ENCODE peak calls at places on chromosomes 7 and 10, in eight cellular contexts. T is hepatocyte; Y is heart left ventricle; V is CD4-positive, alpha-beta T cell; H is aorta; A is transverse colon; D is MM.1S; P is neural progenitor cell. X is an unnamed sample.

GRCh38 chr10:60281331-60281730 is 108.3 kb downstream of the ANK3 start:
- DNase-seq in T (no peak), Y (no peak), V (no peak), H (no peak), A (no peak), D (no peak), P (no peak), X (no peak)

GRCh38 chr10:83908506-83908905 is 230.8 kb upstream of the GHITM start:
- DNase-seq in T (no peak), Y (no peak), V (no peak), H (no peak), A (no peak), D (peak), P (no peak), X (no peak)

GRCh38 chr7:50068850-50069551 is 24.0 kb downstream of the ZPBP start:
- DNase-seq in T (peak), Y (peak), V (peak), H (no peak), A (peak), D (peak), P (no peak), X (no peak)

GRCh38 chr10:104371753-104372152 is 18.1 kb downstream of the CFAP58 start:
- DNase-seq in T (no peak), Y (no peak), V (no peak), H (no peak), A (no peak), D (no peak), P (no peak), X (no peak)

GRCh38 chr10:107442035-107442505 is 277.6 kb upstream of the SORCS1 start:
- DNase-seq in T (no peak), Y (no peak), V (no peak), H (no peak), A (no peak), D (peak), P (no peak), X (peak)

GRCh38 chr7:97133166-97133565 is 15.7 kb downstream of the SDHAF3 start:
- DNase-seq in T (no peak), Y (no peak), V (no peak), H (no peak), A (no peak), D (no peak), P (peak), X (no peak)

GRCh38 chr7:158075633-158076001 is 512.0 kb downstream of the PTPRN2 start:
- DNase-seq in T (no peak), Y (no peak), V (no peak), H (no peak), A (no peak), D (no peak), P (no peak), X (no peak)

GRCh38 chr10:23293973-23294372 is 50.6 kb downstream of the C10orf67 start:
- DNase-seq in T (no peak), Y (no peak), V (no peak), H (no peak), A (no peak), D (no peak), P (peak), X (no peak)

GRCh38 chr7:41880107-41880506 is 177.2 kb upstream of the INHBA start:
- DNase-seq in T (peak), Y (no peak), V (no peak), H (no peak), A (no peak), D (no peak), P (no peak), X (no peak)

GRCh38 chr7:12951397-12951801 is 264.0 kb downstream of the ARL4A start:
- DNase-seq in T (no peak), Y (no peak), V (no peak), H (no peak), A (no peak), D (no peak), P (no peak), X (no peak)

GRCh38 chr7:149879801-149880738 is 6.3 kb downstream of the ATP6V0E2 start:
- DNase-seq in T (no peak), Y (no peak), V (no peak), H (no peak), A (no peak), D (no peak), P (no peak), X (no peak)

GRCh38 chr7:75776295-75776971 is 4.4 kb upstream of the CCL26 start:
- DNase-seq in T (no peak), Y (no peak), V (peak), H (no peak), A (no peak), D (peak), P (no peak), X (peak)

GRCh38 chr10:74282151-74282852 is 131.3 kb downstream of the ADK start:
- DNase-seq in T (no peak), Y (no peak), V (no peak), H (no peak), A (no peak), D (no peak), P (no peak), X (peak)

GRCh38 chr10:89504691-89505090 is 30.7 kb downstream of the SLC16A12 start:
- DNase-seq in T (no peak), Y (no peak), V (no peak), H (no peak), A (no peak), D (no peak), P (no peak), X (no peak)

GRCh38 chr7:151139791-151140190 is 27.7 kb downstream of the GBX1 start:
- DNase-seq in T (no peak), Y (no peak), V (no peak), H (no peak), A (peak), D (no peak), P (no peak), X (no peak)

GRCh38 chr7:90955641-90956207 is 308.5 kb upstream of the FZD1 start:
- DNase-seq in T (no peak), Y (no peak), V (no peak), H (no peak), A (no peak), D (no peak), P (no peak), X (no peak)

GRCh38 chr10:50294582-50294981 is 43.3 kb upstream of the ASAH2 start:
- DNase-seq in T (no peak), Y (no peak), V (no peak), H (no peak), A (no peak), D (no peak), P (no peak), X (no peak)

GRCh38 chr7:90458104-90458503 is 11.3 kb upstream of the PTTG1IP2 start:
- DNase-seq in T (no peak), Y (no peak), V (no peak), H (no peak), A (no peak), D (no peak), P (no peak), X (no peak)

GRCh38 chr7:121328508-121329459 is at the start of gene WNT16:
- DNase-seq in T (no peak), Y (peak), V (no peak), H (no peak), A (no peak), D (no peak), P (peak), X (no peak)

GRCh38 chr7:44368885-44369284 is 43.5 kb upstream of the CAMK2B start:
- DNase-seq in T (no peak), Y (no peak), V (no peak), H (no peak), A (no peak), D (no peak), P (no peak), X (no peak)

GRCh38 chr10:132893090-132893489 is 49.3 kb downstream of the CFAP46 start:
- DNase-seq in T (no peak), Y (peak), V (no peak), H (no peak), A (no peak), D (no peak), P (no peak), X (no peak)

GRCh38 chr10:121362026-121362425 is 236.2 kb downstream of the FGFR2 start:
- DNase-seq in T (no peak), Y (no peak), V (no peak), H (no peak), A (no peak), D (no peak), P (no peak), X (peak)

GRCh38 chr10:110944997-110945396 is 25.6 kb downstream of the SHOC2 start:
- DNase-seq in T (no peak), Y (no peak), V (no peak), H (no peak), A (no peak), D (no peak), P (no peak), X (peak)

GRCh38 chr7:74579800-74580685 is 77.5 kb upstream of the GTF2I start:
- DNase-seq in T (peak), Y (no peak), V (no peak), H (peak), A (peak), D (no peak), P (no peak), X (no peak)

GRCh38 chr7:18386590-18386989 is 109.0 kb upstream of the HDAC9 start:
- DNase-seq in T (no peak), Y (no peak), V (no peak), H (no peak), A (no peak), D (no peak), P (no peak), X (peak)

GRCh38 chr7:145036592-145037386 is 200.9 kb upstream of the TPK1 start:
- DNase-seq in T (peak), Y (no peak), V (peak), H (no peak), A (no peak), D (peak), P (peak), X (peak)

GRCh38 chr7:44383566-44383965 is 58.2 kb upstream of the CAMK2B start:
- DNase-seq in T (no peak), Y (peak), V (no peak), H (peak), A (no peak), D (no peak), P (no peak), X (no peak)

GRCh38 chr7:155860840-155861479 is 48.7 kb upstream of the SHH start:
- DNase-seq in T (peak), Y (no peak), V (no peak), H (no peak), A (no peak), D (no peak), P (no peak), X (no peak)

GRCh38 chr10:20897146-20897834 is at the start of gene NEBL:
- DNase-seq in T (no peak), Y (peak), V (no peak), H (no peak), A (no peak), D (no peak), P (no peak), X (no peak)

GRCh38 chr7:66352071-66352470 is 146.9 kb downstream of the TPST1 start:
- DNase-seq in T (peak), Y (no peak), V (no peak), H (no peak), A (peak), D (no peak), P (peak), X (no peak)
- H3K27ac ChIP-seq in T (no peak), Y (peak), V (no peak), H (no peak), A (no peak), D (no peak), P (peak), X (no peak)

GRCh38 chr10:7185367-7185690 is 225.5 kb downstream of the SFMBT2 start:
- DNase-seq in T (no peak), Y (no peak), V (no peak), H (no peak), A (no peak), D (no peak), P (no peak), X (no peak)
- H3K27ac ChIP-seq in T (no peak), Y (no peak), V (no peak), H (no peak), A (peak), D (no peak), P (no peak), X (no peak)

GRCh38 chr10:101096378-101096777 is 34.6 kb downstream of the KAZALD1 start:
- DNase-seq in T (no peak), Y (no peak), V (no peak), H (no peak), A (no peak), D (no peak), P (no peak), X (no peak)

GRCh38 chr10:101101488-101101887 is 29.6 kb upstream of the TLX1 start:
- DNase-seq in T (no peak), Y (no peak), V (no peak), H (no peak), A (no peak), D (no peak), P (no peak), X (no peak)

GRCh38 chr10:101103430-101103829 is 27.7 kb upstream of the TLX1 start:
- DNase-seq in T (no peak), Y (no peak), V (no peak), H (no peak), A (no peak), D (no peak), P (no peak), X (no peak)

GRCh38 chr10:101097881-101098280 is 33.2 kb upstream of the TLX1 start:
- DNase-seq in T (no peak), Y (no peak), V (no peak), H (no peak), A (no peak), D (no peak), P (no peak), X (no peak)

DNA sequence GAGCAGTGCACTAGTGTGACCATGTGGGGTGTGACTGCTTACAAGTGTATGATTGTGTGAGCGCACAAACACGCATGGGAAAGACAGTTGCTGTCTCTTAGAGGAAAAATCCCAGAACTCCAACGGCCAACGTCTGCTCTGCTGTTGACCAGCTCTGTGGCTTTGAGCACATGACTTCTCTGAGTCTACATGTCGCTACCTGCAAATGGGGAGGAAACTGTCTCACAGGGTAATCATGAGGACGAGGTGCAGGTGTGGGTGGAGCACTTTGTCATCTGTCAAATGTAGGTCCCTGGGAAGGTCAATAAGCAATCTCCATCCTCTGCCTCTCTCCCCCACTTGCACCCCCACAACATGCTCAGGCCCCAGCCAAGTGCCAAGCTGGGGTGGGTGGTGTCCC is 31.2 kb upstream of the TLX1 start:
- DNase-seq in T (no peak), Y (no peak), V (no peak), H (no peak), A (no peak), D (no peak), P (no peak), X (no peak)
- H3K27ac ChIP-seq in T (no peak), Y (no peak), V (no peak), H (no peak), A (no peak), D (no peak), P (no peak), X (no peak)

GRCh38 chr10:62007145-62007544 is 105.6 kb downstream of the ARID5B start:
- DNase-seq in T (no peak), Y (no peak), V (no peak), H (no peak), A (no peak), D (no peak), P (no peak), X (no peak)

GRCh38 chr10:62005687-62006086 is 104.2 kb downstream of the ARID5B start:
- DNase-seq in T (no peak), Y (no peak), V (no peak), H (no peak), A (no peak), D (no peak), P (no peak), X (no peak)

GRCh38 chr10:62008943-62009342 is 107.4 kb downstream of the ARID5B start:
- DNase-seq in T (no peak), Y (no peak), V (no peak), H (peak), A (no peak), D (no peak), P (no peak), X (no peak)

GRCh38 chr10:62010366-62010765 is 108.9 kb downstream of the ARID5B start:
- DNase-seq in T (no peak), Y (no peak), V (no peak), H (no peak), A (no peak), D (no peak), P (no peak), X (no peak)

DNA sequence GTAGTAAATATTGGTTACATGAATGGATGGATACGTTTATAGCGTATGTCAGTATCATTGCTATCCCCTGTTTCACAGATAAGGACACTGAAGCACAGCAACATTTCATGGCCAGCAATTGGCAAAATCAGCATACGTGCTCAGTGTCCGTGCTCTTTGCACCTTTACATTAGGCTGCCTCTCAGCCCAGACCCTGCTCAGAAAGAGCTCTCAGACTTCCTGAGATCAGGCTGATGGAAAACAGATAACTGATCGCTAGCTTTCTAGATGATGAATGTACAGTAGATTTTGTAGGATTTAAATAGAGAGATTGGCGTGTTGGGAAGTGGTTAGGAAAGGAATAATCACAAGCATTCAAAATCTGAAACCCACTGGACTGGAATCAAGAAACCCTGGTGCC is 106.7 kb downstream of the ARID5B start:
- DNase-seq in T (no peak), Y (no peak), V (no peak), H (no peak), A (no peak), D (no peak), P (no peak), X (no peak)
- H3K27ac ChIP-seq in T (no peak), Y (no peak), V (no peak), H (no peak), A (no peak), D (no peak), P (no peak), X (no peak)

DNA sequence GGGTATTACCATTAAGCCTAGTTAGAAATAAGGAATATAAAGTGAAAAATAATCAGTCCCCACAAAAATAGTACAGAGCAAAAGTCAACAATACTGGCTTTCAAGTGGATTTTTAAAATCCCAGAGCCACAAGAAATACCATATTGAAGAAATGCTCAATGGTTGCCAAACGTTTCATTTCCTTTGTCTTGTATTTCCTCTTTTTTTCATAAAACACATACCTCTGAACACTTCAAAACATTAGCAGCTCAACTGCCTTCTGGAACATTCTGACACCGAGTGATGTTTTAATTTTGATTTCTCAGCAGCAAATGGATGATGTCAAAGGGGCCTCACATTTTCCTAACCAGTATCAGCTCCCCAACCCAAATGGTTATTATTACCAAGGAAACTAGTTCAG is 10.5 kb downstream of the NOD1 start:
- DNase-seq in T (no peak), Y (no peak), V (no peak), H (no peak), A (no peak), D (no peak), P (no peak), X (no peak)
- H3K27ac ChIP-seq in T (peak), Y (no peak), V (no peak), H (no peak), A (no peak), D (no peak), P (no peak), X (no peak)

GRCh38 chr7:7843240-7843639 is 124.8 kb upstream of the RPA3 start:
- DNase-seq in T (no peak), Y (no peak), V (no peak), H (no peak), A (no peak), D (no peak), P (no peak), X (no peak)

GRCh38 chr7:7848245-7848644 is 120.4 kb upstream of the GLCCI1 start:
- DNase-seq in T (no peak), Y (no peak), V (no peak), H (no peak), A (no peak), D (peak), P (no peak), X (no peak)

GRCh38 chr7:7841027-7841426 is 122.6 kb upstream of the RPA3 start:
- DNase-seq in T (no peak), Y (no peak), V (no peak), H (no peak), A (no peak), D (no peak), P (no peak), X (no peak)

DNA sequence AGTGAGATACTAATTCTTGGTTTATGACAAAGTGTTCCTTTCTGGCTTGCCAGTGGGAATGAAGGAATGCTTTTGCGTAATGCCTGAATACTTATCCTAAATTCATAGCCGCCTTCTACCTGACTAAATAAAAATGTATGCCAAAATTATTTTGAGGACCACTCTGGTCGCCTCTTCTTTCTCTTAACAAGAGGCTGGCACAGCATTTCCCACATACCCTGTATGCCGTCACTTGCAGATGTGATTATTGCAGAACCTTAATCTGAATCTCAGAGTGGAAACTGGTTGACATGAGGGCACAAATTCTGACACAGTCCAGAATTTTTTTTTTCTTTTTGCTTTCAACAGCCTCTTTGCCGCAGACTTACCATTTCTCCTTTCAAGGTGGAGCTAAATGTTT is 124.6 kb upstream of the GLCCI1 start:
- DNase-seq in T (no peak), Y (no peak), V (no peak), H (no peak), A (no peak), D (no peak), P (no peak), X (no peak)
- H3K27ac ChIP-seq in T (no peak), Y (no peak), V (no peak), H (no peak), A (no peak), D (no peak), P (no peak), X (no peak)

GRCh38 chr7:3043544-3044395 is at the start of gene CARD11:
- DNase-seq in T (peak), Y (no peak), V (peak), H (no peak), A (peak), D (peak), P (no peak), X (no peak)

GRCh38 chr7:3039787-3040186 is 3.9 kb downstream of the CARD11 start:
- DNase-seq in T (no peak), Y (no peak), V (no peak), H (no peak), A (no peak), D (no peak), P (no peak), X (no peak)

GRCh38 chr7:3037259-3037658 is 6.4 kb downstream of the CARD11 start:
- DNase-seq in T (no peak), Y (no peak), V (no peak), H (no peak), A (no peak), D (no peak), P (no peak), X (no peak)

GRCh38 chr7:3042861-3043489 is 692 bp downstream of the CARD11 start:
- DNase-seq in T (peak), Y (no peak), V (peak), H (no peak), A (peak), D (peak), P (no peak), X (no peak)

GRCh38 chr7:3042301-3042700 is 1.4 kb downstream of the CARD11 start:
- DNase-seq in T (no peak), Y (no peak), V (no peak), H (no peak), A (no peak), D (no peak), P (no peak), X (no peak)
- H3K27ac ChIP-seq in T (no peak), Y (no peak), V (peak), H (no peak), A (no peak), D (no peak), P (no peak), X (no peak)

X was measured in A673.